ENCODE peak calls at places on chromosomes 13 and 19, in eight cellular contexts. W is HCT116, N is GM23248, Z is GM23338, R is OCI-LY7, F is MM.1S, C is hepatocyte, D is PC-3. X is an unnamed sample. For H3K9me2, the result is how much of the 10 kb centered on the place peaks cover.

GRCh38 chr19:46639356-46640061 is 3.5 kb upstream of the GNG8 start:
- DNase-seq in W (no peak), N (peak), Z (peak), R (no peak), F (no peak), C (peak), D (no peak), X (no peak)

GRCh38 chr19:9909251-9909650 is 27.1 kb downstream of the OLFM2 start:
- DNase-seq in W (no peak), N (no peak), Z (no peak), R (no peak), F (no peak), C (no peak), D (no peak), X (no peak)

GRCh38 chr13:64529874-64530485 is 2700.2 kb downstream of the PCDH9 start:
- DNase-seq in W (peak), N (peak), Z (peak), R (peak), F (no peak), C (peak), D (peak), X (no peak)

GRCh38 chr19:40084948-40085347 is 5.8 kb downstream of the ZNF780A start:
- DNase-seq in W (no peak), N (no peak), Z (peak), R (no peak), F (no peak), C (no peak), D (no peak), X (no peak)

GRCh38 chr13:46803586-46803985 is 6.6 kb upstream of the ESD start:
- DNase-seq in W (no peak), N (no peak), Z (no peak), R (no peak), F (no peak), C (no peak), D (no peak), X (no peak)

GRCh38 chr19:49421878-49422202 is 1.4 kb downstream of the PTH2 start:
- DNase-seq in W (no peak), N (no peak), Z (no peak), R (no peak), F (no peak), C (no peak), D (no peak), X (no peak)

GRCh38 chr19:7928741-7929701 is 3.1 kb upstream of the CTXN1 start:
- DNase-seq in W (no peak), N (peak), Z (peak), R (peak), F (no peak), C (peak), D (peak), X (peak)

GRCh38 chr13:44267966-44268365 is 105.7 kb upstream of the SERP2 start:
- DNase-seq in W (no peak), N (peak), Z (no peak), R (no peak), F (no peak), C (no peak), D (peak), X (peak)

GRCh38 chr13:112446867-112447266 is 70.7 kb downstream of the SPACA7 start:
- DNase-seq in W (no peak), N (no peak), Z (no peak), R (no peak), F (no peak), C (no peak), D (no peak), X (no peak)

GRCh38 chr13:34044660-34045080 is 226.7 kb downstream of the RFC3 start:
- DNase-seq in W (peak), N (peak), Z (no peak), R (no peak), F (no peak), C (no peak), D (peak), X (peak)

GRCh38 chr13:43934273-43934672 is 54.6 kb downstream of the LACC1 start:
- DNase-seq in W (no peak), N (peak), Z (no peak), R (no peak), F (no peak), C (no peak), D (peak), X (no peak)

GRCh38 chr19:2624537-2625091 is 77.9 kb downstream of the GNG7 start:
- DNase-seq in W (no peak), N (peak), Z (peak), R (peak), F (no peak), C (peak), D (no peak), X (no peak)

GRCh38 chr13:26508885-26509284 is 48.6 kb upstream of the WASF3 start:
- DNase-seq in W (no peak), N (peak), Z (no peak), R (no peak), F (no peak), C (no peak), D (peak), X (peak)

GRCh38 chr13:80083516-80084085 is 257.3 kb downstream of the SPRY2 start:
- DNase-seq in W (no peak), N (peak), Z (no peak), R (no peak), F (no peak), C (no peak), D (no peak), X (no peak)

GRCh38 chr19:48859711-48860572 is 8.5 kb downstream of the PLEKHA4 start:
- DNase-seq in W (no peak), N (no peak), Z (peak), R (no peak), F (no peak), C (no peak), D (peak), X (no peak)

GRCh38 chr19:39265321-39265916 is 2.8 kb upstream of the IFNL2 start:
- DNase-seq in W (no peak), N (peak), Z (peak), R (no peak), F (no peak), C (no peak), D (no peak), X (no peak)

GRCh38 chr19:6378036-6378435 is 2.3 kb upstream of the PSPN start:
- DNase-seq in W (no peak), N (peak), Z (peak), R (no peak), F (no peak), C (peak), D (no peak), X (no peak)

GRCh38 chr19:6374711-6375410 is 872 bp downstream of the PSPN start:
- DNase-seq in W (no peak), N (no peak), Z (no peak), R (no peak), F (no peak), C (no peak), D (no peak), X (no peak)

GRCh38 chr19:6375411-6376010 is at the start of gene PSPN:
- DNase-seq in W (no peak), N (no peak), Z (no peak), R (no peak), F (no peak), C (no peak), D (no peak), X (no peak)

GRCh38 chr19:6378498-6378897 is 2.8 kb upstream of the PSPN start:
- DNase-seq in W (no peak), N (no peak), Z (no peak), R (no peak), F (no peak), C (no peak), D (no peak), X (no peak)

DNA sequence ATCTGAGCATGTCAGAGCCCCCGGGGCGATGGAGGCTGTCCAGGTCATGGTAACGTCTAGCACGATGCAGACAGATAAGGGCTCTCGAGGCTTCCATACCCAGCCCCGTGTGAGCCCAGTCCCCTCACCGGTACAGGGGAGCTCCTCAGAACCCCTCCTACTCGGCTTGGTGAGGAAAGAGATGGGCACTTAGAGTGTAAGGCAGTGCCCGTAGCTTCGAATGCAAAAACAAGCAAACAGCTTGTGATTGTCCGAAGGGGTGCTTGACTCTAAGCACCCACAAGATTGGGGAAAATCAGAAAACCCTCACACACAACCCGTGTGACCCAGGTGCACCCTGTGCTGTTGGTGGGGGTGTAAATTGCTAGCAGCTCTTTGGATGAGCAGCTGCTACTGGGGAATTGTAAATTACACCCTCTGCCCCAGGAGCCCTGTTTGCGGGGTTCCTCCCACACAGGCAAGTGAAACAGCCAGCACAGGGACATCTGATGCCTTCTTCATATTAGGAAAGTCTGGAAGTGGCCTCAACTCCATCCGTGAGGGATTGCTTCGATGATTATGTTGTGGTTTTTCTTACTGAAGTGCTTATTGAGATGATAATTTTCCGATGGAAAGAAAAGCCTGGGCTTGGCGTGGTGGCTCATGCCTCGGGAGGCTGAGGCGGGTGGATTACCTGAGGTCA is 920 bp upstream of the PSPN start:
- DNase-seq in W (no peak), N (peak), Z (no peak), R (no peak), F (no peak), C (no peak), D (no peak), X (no peak)
- H3K9me2 ChIP-seq in W (under half), N (under half), Z (under half), R (under half), F (under half), C (under half), D (under half), X (under half)

DNA sequence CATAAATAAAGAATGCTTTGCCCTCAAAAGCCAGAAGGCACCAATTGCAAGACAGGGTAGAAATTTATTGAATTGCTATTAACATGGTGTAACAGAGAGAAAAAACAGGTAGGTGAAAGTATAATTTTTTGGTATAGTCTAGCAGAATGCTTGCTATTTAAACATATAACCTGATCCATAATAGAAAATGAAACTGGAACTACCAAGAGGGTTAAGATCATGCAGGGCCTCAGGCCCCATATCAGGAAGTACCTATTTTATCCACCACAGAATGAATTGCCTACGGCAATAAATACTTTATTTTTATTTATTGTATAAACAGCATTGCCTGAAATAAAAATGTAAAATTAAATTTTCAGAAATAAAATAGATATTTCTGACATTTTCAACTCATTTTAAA is 159.5 kb downstream of the PRR20E start:
- DNase-seq in W (no peak), N (no peak), Z (no peak), R (no peak), F (peak), C (no peak), D (no peak), X (no peak)
- H3K27ac ChIP-seq in W (no peak), N (no peak), Z (no peak), R (no peak), F (no peak), C (no peak), D (no peak), X (no peak)

GRCh38 chr19:19215792-19216191 is 4.0 kb downstream of the NCAN start:
- DNase-seq in W (no peak), N (no peak), Z (no peak), R (no peak), F (no peak), C (no peak), D (no peak), X (no peak)

GRCh38 chr19:19212866-19213265 is 1.1 kb downstream of the NCAN start:
- DNase-seq in W (no peak), N (no peak), Z (no peak), R (no peak), F (no peak), C (no peak), D (no peak), X (no peak)

GRCh38 chr19:19213822-19214558 is 2.2 kb downstream of the NCAN start:
- DNase-seq in W (no peak), N (no peak), Z (peak), R (no peak), F (no peak), C (no peak), D (no peak), X (no peak)

GRCh38 chr19:19217110-19217509 is 5.4 kb downstream of the NCAN start:
- DNase-seq in W (peak), N (peak), Z (peak), R (peak), F (peak), C (no peak), D (peak), X (peak)

GRCh38 chr19:19214892-19215291 is 3.1 kb downstream of the NCAN start:
- DNase-seq in W (no peak), N (peak), Z (peak), R (peak), F (peak), C (peak), D (peak), X (no peak)
- H3K9me2 ChIP-seq in W (under half), N (under half), Z (under half), R (under half), F (under half), C (under half), D (under half), X (under half)

GRCh38 chr13:21225082-21225481 is 48.6 kb downstream of the MRPL57 start:
- DNase-seq in W (no peak), N (no peak), Z (no peak), R (no peak), F (no peak), C (no peak), D (no peak), X (no peak)

GRCh38 chr13:21225841-21226581 is 49.6 kb downstream of the MRPL57 start:
- DNase-seq in W (no peak), N (no peak), Z (no peak), R (no peak), F (no peak), C (no peak), D (no peak), X (no peak)

GRCh38 chr13:21219044-21219381 is 42.6 kb downstream of the MRPL57 start:
- DNase-seq in W (no peak), N (no peak), Z (no peak), R (no peak), F (no peak), C (no peak), D (no peak), X (no peak)

GRCh38 chr13:21218351-21219043 is 42.0 kb downstream of the MRPL57 start:
- DNase-seq in W (no peak), N (no peak), Z (no peak), R (no peak), F (peak), C (no peak), D (peak), X (no peak)

DNA sequence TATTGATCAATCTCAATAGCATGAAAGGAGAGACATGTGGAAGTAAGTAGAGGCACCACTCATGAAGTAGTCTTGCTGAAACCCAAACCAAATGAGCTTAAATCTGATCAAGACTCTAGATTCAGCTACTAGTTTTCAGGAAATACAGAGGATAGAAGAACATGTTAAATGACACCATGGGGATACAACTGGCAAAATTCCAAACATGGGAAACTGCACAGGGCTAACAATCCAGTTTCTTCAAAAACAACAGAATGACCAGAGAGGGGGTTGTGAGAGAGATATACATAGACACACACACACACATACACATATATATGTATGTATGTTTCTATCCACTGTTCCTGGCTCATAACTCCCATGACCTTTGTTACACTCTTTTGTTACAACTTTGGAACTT is 44.8 kb downstream of the MRPL57 start:
- DNase-seq in W (no peak), N (no peak), Z (no peak), R (no peak), F (no peak), C (no peak), D (no peak), X (no peak)
- H3K27ac ChIP-seq in W (no peak), N (no peak), Z (no peak), R (no peak), F (no peak), C (no peak), D (no peak), X (no peak)

GRCh38 chr13:109740121-109740520 is 46.3 kb downstream of the IRS2 start:
- DNase-seq in W (no peak), N (no peak), Z (no peak), R (no peak), F (no peak), C (no peak), D (no peak), X (no peak)

GRCh38 chr13:109737046-109737573 is 49.3 kb downstream of the IRS2 start:
- DNase-seq in W (no peak), N (no peak), Z (no peak), R (no peak), F (no peak), C (no peak), D (no peak), X (no peak)

GRCh38 chr13:109738298-109738746 is 48.1 kb downstream of the IRS2 start:
- DNase-seq in W (no peak), N (no peak), Z (no peak), R (no peak), F (no peak), C (no peak), D (no peak), X (no peak)

GRCh38 chr13:109735567-109735966 is 50.8 kb downstream of the IRS2 start:
- DNase-seq in W (no peak), N (no peak), Z (no peak), R (no peak), F (no peak), C (no peak), D (no peak), X (no peak)

GRCh38 chr13:109737606-109738005 is 48.8 kb downstream of the IRS2 start:
- DNase-seq in W (no peak), N (peak), Z (no peak), R (no peak), F (no peak), C (no peak), D (no peak), X (peak)
- H3K9me2 ChIP-seq in W (under half), N (under half), Z (under half), R (under half), F (under half), C (under half), D (under half), X (under half)